ENCODE peak calls at places on chromosomes 13 and 19, in five cellular contexts. W, L, G, C and J are unnamed samples.

GRCh38 chr19:49591731-49592485 is 926 bp downstream of the PRR12 start:
- DNase-seq in L (peak), C (peak), W (peak), G (peak), J (peak)

GRCh38 chr19:12617646-12618045 is 6.9 kb downstream of the ZNF791 start:
- DNase-seq in W (no peak), G (no peak), C (no peak), L (no peak), J (no peak)

GRCh38 chr19:23718802-23719201 is 31.8 kb upstream of the ZNF675 start:
- DNase-seq in L (no peak), G (no peak), W (no peak), C (no peak), J (no peak)

GRCh38 chr19:38666662-38667448 is 19.4 kb downstream of the ACTN4 start:
- DNase-seq in W (no peak), C (peak), L (no peak), G (no peak), J (peak)

GRCh38 chr13:39603424-39603947 is 493 bp upstream of the LHFPL6 start:
- DNase-seq in W (no peak), C (no peak), L (peak), G (peak), J (peak)

GRCh38 chr13:32638739-32639138 is 52.5 kb downstream of the PDS5B start:
- DNase-seq in L (no peak), G (no peak), W (no peak), C (no peak), J (no peak)

GRCh38 chr13:44954210-44954609 is 35.1 kb downstream of the NUFIP1 start:
- DNase-seq in W (no peak), C (no peak), G (no peak), L (no peak), J (no peak)

GRCh38 chr13:97289514-97290298 is 67.6 kb downstream of the MBNL2 start:
- DNase-seq in L (no peak), G (no peak), W (no peak), C (no peak), J (no peak)

GRCh38 chr13:25727250-25727649 is 324.6 kb downstream of the SHISA2 start:
- DNase-seq in W (peak), G (no peak), L (no peak), C (no peak), J (no peak)

GRCh38 chr19:41546386-41546789 is 29.6 kb upstream of the CEACAM21 start:
- DNase-seq in C (no peak), W (peak), L (no peak), G (no peak), J (no peak)

GRCh38 chr19:1856345-1856697 is 7.1 kb downstream of the KLF16 start:
- DNase-seq in W (no peak), G (no peak), L (no peak), C (no peak), J (no peak)

GRCh38 chr13:33524086-33524485 is 238.5 kb upstream of the STARD13 start:
- DNase-seq in L (no peak), C (peak), W (no peak), G (no peak), J (no peak)

GRCh38 chr19:16435238-16435911 is 36.4 kb downstream of the EPS15L1 start:
- DNase-seq in W (no peak), C (peak), G (peak), L (peak), J (no peak)

GRCh38 chr13:78401833-78402232 is 201.5 kb downstream of the POU4F1 start:
- DNase-seq in C (no peak), G (no peak), L (no peak), W (no peak), J (no peak)